ENCODE peak calls at places on chromosomes 5 and 9, in nine cellular contexts. K is GM12864, A is testis, P is colonic mucosa, L is heart left ventricle, M is neural crest cell, J is GM10248, E is HFFc6, W is foreskin fibroblast. S is an unnamed sample.

GRCh38 chr5:11247224-11247623 is 486.2 kb upstream of the DAP start:
- DNase-seq in K (no peak), A (no peak), P (no peak), L (no peak), M (no peak), J (no peak), E (no peak), W (no peak), S (no peak)

GRCh38 chr5:7869474-7870136 is 657 bp downstream of the MTRR start:
- DNase-seq in K (no peak), A (peak; percentile 33), P (no peak), L (no peak), M (no peak), J (peak; percentile 32), E (no peak), W (no peak), S (peak; percentile 31)

GRCh38 chr5:151094054-151094858 is 13.4 kb upstream of the TNIP1 start:
- DNase-seq in K (no peak), A (no peak), P (peak; percentile 74), L (no peak), M (no peak), J (peak; percentile 69), E (no peak), W (peak; percentile 24), S (peak; percentile 66)

GRCh38 chr9:13607746-13608445 is 328.4 kb upstream of the MPDZ start:
- DNase-seq in K (no peak), A (no peak), P (no peak), L (peak; percentile 55), M (no peak), J (no peak), E (no peak), W (no peak), S (no peak)

GRCh38 chr9:122212473-122213004 is 16.2 kb downstream of the LHX6 start:
- DNase-seq in K (no peak), A (no peak), P (no peak), L (no peak), M (no peak), J (no peak), E (no peak), W (no peak), S (no peak)

GRCh38 chr9:134983094-134983493 is 65.4 kb upstream of the FCN1 start:
- DNase-seq in K (no peak), A (no peak), P (no peak), L (peak; percentile 53), M (peak; percentile 25), J (peak; percentile 76), E (no peak), W (no peak), S (peak; percentile 67)

GRCh38 chr9:101486693-101487442 is 46.8 kb upstream of the RNF20 start:
- DNase-seq in K (no peak), A (peak; percentile 74), P (peak; percentile 72), L (peak; percentile 60), M (peak; percentile 54), J (no peak), E (peak; percentile 49), W (peak; percentile 51), S (peak; percentile 31)

GRCh38 chr9:122186301-122186700 is 26.6 kb downstream of the MORN5 start:
- DNase-seq in K (no peak), A (no peak), P (peak; percentile 65), L (no peak), M (no peak), J (no peak), E (no peak), W (no peak), S (no peak)

GRCh38 chr9:30065888-30066287 is 2318.6 kb upstream of the ACO1 start:
- DNase-seq in K (no peak), A (no peak), P (no peak), L (no peak), M (no peak), J (no peak), E (peak; percentile 7), W (no peak), S (no peak)

GRCh38 chr5:9546973-9547947 is 1.4 kb upstream of the SEMA5A start:
- DNase-seq in K (no peak), A (no peak), P (peak; percentile 72), L (peak; percentile 43), M (no peak), J (no peak), E (peak; percentile 49), W (peak; percentile 52), S (no peak)

GRCh38 chr5:39518516-39518915 is 93.7 kb upstream of the DAB2 start:
- DNase-seq in K (no peak), A (no peak), P (no peak), L (no peak), M (no peak), J (no peak), E (peak; percentile 46), W (peak; percentile 74), S (no peak)

GRCh38 chr5:9046756-9047481 is 499.0 kb downstream of the SEMA5A start:
- DNase-seq in K (no peak), A (peak; percentile 88), P (no peak), L (peak; percentile 56), M (no peak), J (no peak), E (peak; percentile 93), W (peak; percentile 99), S (no peak)

GRCh38 chr5:14036514-14036913 is 92.0 kb upstream of the DNAH5 start:
- DNase-seq in K (no peak), A (no peak), P (no peak), L (no peak), M (no peak), J (no peak), E (peak; percentile 44), W (no peak), S (no peak)

GRCh38 chr9:131095666-131096489 is 453 bp upstream of the AIF1L start:
- DNase-seq in K (no peak), A (peak; percentile 49), P (peak; percentile 26), L (peak; percentile 62), M (peak; percentile 81), J (no peak), E (no peak), W (no peak), S (no peak)
- TF ChIP-seq CTCF in K (no peak), A (no peak), P (no peak), L (peak; percentile 41), M (peak; percentile 53), J (no peak), E (no peak), W (no peak), S (no peak)

GRCh38 chr5:172897691-172898512 is 61.3 kb upstream of the RPL26L1 start:
- DNase-seq in K (no peak), A (no peak), P (no peak), L (no peak), M (no peak), J (no peak), E (peak; percentile 92), W (peak; percentile 86), S (no peak)
- TF ChIP-seq CTCF in K (no peak), A (no peak), P (no peak), L (no peak), M (no peak), J (no peak), E (peak; percentile 50), W (no peak), S (no peak)

GRCh38 chr9:33222031-33222430 is 17.9 kb upstream of the SPINK4 start:
- DNase-seq in K (no peak), A (no peak), P (no peak), L (no peak), M (no peak), J (no peak), E (no peak), W (no peak), S (no peak)
- TF ChIP-seq CTCF in K (no peak), A (no peak), P (no peak), L (no peak), M (no peak), J (no peak), E (no peak), W (no peak), S (no peak)

GRCh38 chr5:118506453-118506852 is 481.9 kb downstream of the DTWD2 start:
- DNase-seq in K (peak; percentile 5), A (no peak), P (no peak), L (no peak), M (no peak), J (peak; percentile 13), E (no peak), W (no peak), S (no peak)
- TF ChIP-seq CTCF in K (no peak), A (no peak), P (no peak), L (no peak), M (no peak), J (no peak), E (no peak), W (no peak), S (no peak)

GRCh38 chr5:176596689-176597416 is 13.1 kb downstream of the GPRIN1 start:
- DNase-seq in K (no peak), A (peak; percentile 45), P (peak; percentile 54), L (peak; percentile 40), M (no peak), J (peak; percentile 74), E (no peak), W (peak; percentile 22), S (peak; percentile 86)
- TF ChIP-seq CTCF in K (peak; percentile 16), A (no peak), P (no peak), L (peak; percentile 29), M (no peak), J (peak; percentile 32), E (no peak), W (no peak), S (peak; percentile 63)

GRCh38 chr5:78359831-78360673 is at the start of gene SCAMP1:
- DNase-seq in K (peak; percentile 89), A (peak; percentile 91), P (peak; percentile 95), L (peak; percentile 94), M (peak; percentile 95), J (peak; percentile 95), E (peak; percentile 86), W (peak; percentile 93), S (peak; percentile 94)
- TF ChIP-seq CTCF in K (peak; percentile 34), A (peak; percentile 37), P (peak; percentile 38), L (peak; percentile 67), M (peak; percentile 50), J (peak; percentile 22), E (peak; percentile 54), W (no peak), S (peak; percentile 39)

DNA sequence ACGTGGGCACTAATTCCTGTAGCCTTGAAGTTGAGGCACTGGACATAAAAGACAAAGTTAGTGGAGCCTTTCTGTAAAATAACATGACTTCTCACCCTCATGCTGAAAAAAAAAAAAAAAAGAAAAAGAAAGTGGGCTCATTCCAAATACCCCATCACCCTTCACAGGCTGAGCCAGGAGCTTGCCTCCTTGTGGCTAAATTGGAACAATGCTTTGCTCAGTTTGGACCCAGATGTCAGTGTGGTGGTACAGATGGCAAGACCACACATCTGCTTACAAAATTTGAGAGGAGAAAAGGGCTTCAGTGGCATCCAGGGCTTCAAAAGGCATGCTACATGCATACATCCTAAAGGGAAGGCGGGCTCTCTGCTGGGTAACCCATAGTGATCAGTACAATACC is 342.8 kb downstream of the EBF1 start:
- DNase-seq in K (no peak), A (no peak), P (no peak), L (no peak), M (no peak), J (no peak), E (no peak), W (no peak), S (no peak)
- TF ChIP-seq CTCF in K (no peak), A (no peak), P (no peak), L (no peak), M (peak; percentile 28), J (no peak), E (no peak), W (no peak), S (no peak)

GRCh38 chr5:171342362-171343111 is 33.5 kb downstream of the TLX3 start:
- DNase-seq in K (no peak), A (peak; percentile 79), P (peak; percentile 41), L (peak; percentile 31), M (peak; percentile 58), J (peak; percentile 59), E (peak; percentile 58), W (peak; percentile 33), S (peak; percentile 41)
- TF ChIP-seq CTCF in K (peak; percentile 63), A (no peak), P (no peak), L (peak; percentile 66), M (peak; percentile 84), J (peak; percentile 59), E (peak; percentile 84), W (peak; percentile 63), S (peak; percentile 69)

GRCh38 chr9:133683494-133684460 is 47.6 kb downstream of the DBH start:
- DNase-seq in K (no peak), A (peak; percentile 46), P (no peak), L (peak; percentile 86), M (no peak), J (no peak), E (no peak), W (no peak), S (no peak)
- TF ChIP-seq CTCF in K (no peak), A (no peak), P (no peak), L (no peak), M (no peak), J (no peak), E (no peak), W (no peak), S (no peak)

S was measured in GM13977.